ENCODE peak calls at places on chromosome 19, in nine cellular contexts. L is naive thymus-derived CD8-positive, alpha-beta T cell; C is stimulated activated CD8-positive, alpha-beta memory T cell treated with anti-CD3 and anti-CD28 coated beads, Interleukin-15, amount 100 ng/mL, for 4 hours; H is HT-29; I is D721Med; F is heart right ventricle; E is tibial nerve; K is HuH-7; P is breast epithelium. D is an unnamed sample.

GRCh38 chr19:472005-472858 is 11.4 kb upstream of the SHC2 start:
- DNase-seq in L (no peak), C (no peak), H (no peak), I (no peak), F (no peak), E (no peak), K (no peak), P (no peak), D (no peak)

GRCh38 chr19:1259206-1259872 is 9.8 kb upstream of the CIRBP start:
- DNase-seq in L (peak; percentile 62), C (no peak), H (peak; percentile 72), I (no peak), F (peak; percentile 85), E (no peak), K (no peak), P (no peak), D (peak; percentile 50)

GRCh38 chr19:39873385-39873784 is 27.2 kb upstream of the FBL start:
- DNase-seq in L (no peak), C (no peak), H (no peak), I (no peak), F (no peak), E (no peak), K (no peak), P (no peak), D (no peak)

GRCh38 chr19:6817179-6817578 is 44.7 kb downstream of the VAV1 start:
- DNase-seq in L (no peak), C (no peak), H (no peak), I (no peak), F (no peak), E (no peak), K (no peak), P (no peak), D (no peak)

GRCh38 chr19:50844296-50844935 is 10.3 kb upstream of the KLK3 start:
- DNase-seq in L (no peak), C (no peak), H (no peak), I (no peak), F (no peak), E (no peak), K (no peak), P (no peak), D (no peak)

GRCh38 chr19:31639306-31639705 is 290.1 kb upstream of the TSHZ3 start:
- DNase-seq in L (no peak), C (no peak), H (no peak), I (no peak), F (no peak), E (no peak), K (no peak), P (no peak), D (no peak)

GRCh38 chr19:46880440-46880839 is 19.6 kb downstream of the ARHGAP35 start:
- DNase-seq in L (no peak), C (no peak), H (no peak), I (no peak), F (no peak), E (no peak), K (no peak), P (no peak), D (no peak)

GRCh38 chr19:44747739-44748425 is 626 bp upstream of the BCL3 start:
- DNase-seq in L (no peak), C (no peak), H (peak; percentile 91), I (no peak), F (peak; percentile 78), E (peak; percentile 52), K (peak; percentile 57), P (no peak), D (no peak)

GRCh38 chr19:9674669-9675357 is at the start of gene ZNF562:
- DNase-seq in L (peak; percentile 62), C (peak; percentile 64), H (peak; percentile 86), I (peak; percentile 60), F (peak; percentile 88), E (peak; percentile 79), K (peak; percentile 82), P (peak; percentile 88), D (peak; percentile 67)

GRCh38 chr19:710767-711166 is 2.0 kb downstream of the PALM start:
- DNase-seq in L (no peak), C (no peak), H (no peak), I (no peak), F (no peak), E (no peak), K (no peak), P (no peak), D (no peak)

GRCh38 chr19:2578391-2578826 is 102.5 kb downstream of the GADD45B start:
- DNase-seq in L (no peak), C (no peak), H (peak; percentile 51), I (no peak), F (no peak), E (no peak), K (no peak), P (peak; percentile 58), D (no peak)

GRCh38 chr19:19460761-19461265 is 54.5 kb downstream of the TSSK6 start:
- DNase-seq in L (peak; percentile 39), C (peak; percentile 47), H (no peak), I (no peak), F (peak; percentile 64), E (peak; percentile 56), K (no peak), P (no peak), D (peak; percentile 40)

GRCh38 chr19:37932985-37933953 is 26.3 kb downstream of the SIPA1L3 start:
- DNase-seq in L (no peak), C (no peak), H (peak; percentile 79), I (no peak), F (no peak), E (no peak), K (no peak), P (no peak), D (no peak)

GRCh38 chr19:17543991-17544390 is 11.5 kb upstream of the COLGALT1 start:
- DNase-seq in L (no peak), C (no peak), H (no peak), I (no peak), F (no peak), E (no peak), K (no peak), P (no peak), D (no peak)

GRCh38 chr19:18193388-18194207 is 580 bp downstream of the MPV17L2 start:
- DNase-seq in L (no peak), C (no peak), H (no peak), I (no peak), F (no peak), E (no peak), K (no peak), P (no peak), D (no peak)

GRCh38 chr19:16862826-16863405 is 25.9 kb upstream of the F2RL3 start:
- DNase-seq in L (no peak), C (no peak), H (no peak), I (no peak), F (no peak), E (no peak), K (no peak), P (no peak), D (no peak)

GRCh38 chr19:4115050-4115817 is 8.7 kb downstream of the MAP2K2 start:
- DNase-seq in L (peak; percentile 69), C (peak; percentile 30), H (no peak), I (no peak), F (peak; percentile 58), E (no peak), K (no peak), P (no peak), D (peak; percentile 53)

GRCh38 chr19:44748426-44749254 is at the start of gene BCL3:
- DNase-seq in L (peak; percentile 61), C (peak; percentile 22), H (peak; percentile 83), I (no peak), F (peak; percentile 84), E (no peak), K (peak; percentile 60), P (peak; percentile 68), D (peak; percentile 68)

D was measured in effector CD4-positive, alpha-beta T cell.